ENCODE peak calls at places on chromosomes 4 and X, in four cellular contexts. V is foreskin fibroblast, H is GM12865, L is HCT116. Y is an unnamed sample.

GRCh38 chrX:140190441-140191108 is 225.3 kb upstream of the CXorf66 start:
- DNase-seq in V (no peak), H (no peak), L (no peak), Y (no peak)

GRCh38 chr4:109147135-109147534 is 155.3 kb downstream of the COL25A1 start:
- DNase-seq in V (no peak), H (no peak), L (no peak), Y (no peak)

GRCh38 chr4:38529189-38530115 is 134.5 kb upstream of the KLF3 start:
- DNase-seq in V (no peak), H (peak; percentile 82), L (no peak), Y (peak; percentile 8)

GRCh38 chr4:167031534-167032156 is 202.6 kb downstream of the SPOCK3 start:
- DNase-seq in V (peak; percentile 15), H (no peak), L (no peak), Y (no peak)

GRCh38 chr4:21652508-21653108 is 296.0 kb downstream of the KCNIP4 start:
- DNase-seq in V (no peak), H (no peak), L (no peak), Y (no peak)

GRCh38 chr4:183721207-183722081 is 62.4 kb downstream of the TRAPPC11 start:
- DNase-seq in V (peak; percentile 23), H (peak; percentile 57), L (no peak), Y (no peak)

GRCh38 chrX:45769919-45770582 is 569.4 kb upstream of the DIPK2B start:
- DNase-seq in V (peak; percentile 68), H (peak; percentile 72), L (no peak), Y (no peak)

GRCh38 chr4:123107444-123108252 is 185.3 kb upstream of the NUDT6 start:
- DNase-seq in V (no peak), H (no peak), L (no peak), Y (no peak)

GRCh38 chr4:112214397-112215264 is 17.0 kb upstream of the AP1AR start:
- DNase-seq in V (no peak), H (no peak), L (peak; percentile 28), Y (no peak)

GRCh38 chrX:67546496-67547423 is 2.9 kb downstream of the AR start:
- DNase-seq in V (no peak), H (no peak), L (no peak), Y (no peak)

GRCh38 chr4:118974758-118975157 is 86.1 kb downstream of the SYNPO2 start:
- DNase-seq in V (peak; percentile 57), H (no peak), L (no peak), Y (no peak)

GRCh38 chr4:93312299-93312698 is 516.3 kb upstream of the ATOH1 start:
- DNase-seq in V (no peak), H (no peak), L (no peak), Y (no peak)

GRCh38 chr4:93317571-93317970 is 511.0 kb upstream of the ATOH1 start:
- DNase-seq in V (peak; percentile 7), H (no peak), L (no peak), Y (no peak)

GRCh38 chr4:93317046-93317445 is 511.5 kb upstream of the ATOH1 start:
- DNase-seq in V (no peak), H (no peak), L (no peak), Y (no peak)

GRCh38 chr4:93319011-93319410 is 509.5 kb upstream of the ATOH1 start:
- DNase-seq in V (peak; percentile 7), H (no peak), L (no peak), Y (no peak)

GRCh38 chr4:93313207-93313606 is 515.3 kb upstream of the ATOH1 start:
- DNase-seq in V (peak; percentile 13), H (no peak), L (no peak), Y (no peak)
- TF ChIP-seq CTCF in V (no peak), H (no peak), L (no peak), Y (no peak)

DNA sequence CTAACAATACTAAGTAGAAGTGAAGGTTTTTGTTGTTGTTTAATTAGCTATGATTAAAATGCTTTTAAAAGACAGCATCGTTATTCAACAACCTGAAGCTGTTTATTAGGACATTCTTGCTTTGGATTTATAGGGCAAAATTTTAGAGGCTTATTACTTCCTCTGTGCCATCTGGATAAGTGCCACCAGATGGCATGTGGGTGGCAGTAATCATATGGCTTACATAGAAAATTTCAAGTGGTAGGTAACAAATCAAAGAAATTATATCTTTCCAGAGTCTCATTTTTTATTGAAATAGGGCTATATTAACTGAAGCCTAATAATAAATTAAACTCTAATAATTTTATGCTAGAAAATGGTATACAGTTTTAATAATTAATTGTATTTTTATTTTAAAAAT is 83.3 kb upstream of the HTR2C start:
- DNase-seq in V (no peak), H (no peak), L (no peak), Y (no peak)
- TF ChIP-seq CTCF in V (no peak), H (no peak), L (no peak), Y (no peak)

GRCh38 chr4:82890602-82890912 is 396 bp downstream of the SEC31A start:
- DNase-seq in V (no peak), H (no peak), L (no peak), Y (no peak)

GRCh38 chr4:82891728-82892466 is 944 bp upstream of the SEC31A start:
- DNase-seq in V (no peak), H (peak; percentile 23), L (no peak), Y (no peak)

GRCh38 chr4:82892467-82892802 is 1.5 kb upstream of the SEC31A start:
- DNase-seq in V (no peak), H (no peak), L (no peak), Y (no peak)

GRCh38 chr4:82889287-82889686 is 1.7 kb downstream of the SEC31A start:
- DNase-seq in V (no peak), H (no peak), L (no peak), Y (no peak)

DNA sequence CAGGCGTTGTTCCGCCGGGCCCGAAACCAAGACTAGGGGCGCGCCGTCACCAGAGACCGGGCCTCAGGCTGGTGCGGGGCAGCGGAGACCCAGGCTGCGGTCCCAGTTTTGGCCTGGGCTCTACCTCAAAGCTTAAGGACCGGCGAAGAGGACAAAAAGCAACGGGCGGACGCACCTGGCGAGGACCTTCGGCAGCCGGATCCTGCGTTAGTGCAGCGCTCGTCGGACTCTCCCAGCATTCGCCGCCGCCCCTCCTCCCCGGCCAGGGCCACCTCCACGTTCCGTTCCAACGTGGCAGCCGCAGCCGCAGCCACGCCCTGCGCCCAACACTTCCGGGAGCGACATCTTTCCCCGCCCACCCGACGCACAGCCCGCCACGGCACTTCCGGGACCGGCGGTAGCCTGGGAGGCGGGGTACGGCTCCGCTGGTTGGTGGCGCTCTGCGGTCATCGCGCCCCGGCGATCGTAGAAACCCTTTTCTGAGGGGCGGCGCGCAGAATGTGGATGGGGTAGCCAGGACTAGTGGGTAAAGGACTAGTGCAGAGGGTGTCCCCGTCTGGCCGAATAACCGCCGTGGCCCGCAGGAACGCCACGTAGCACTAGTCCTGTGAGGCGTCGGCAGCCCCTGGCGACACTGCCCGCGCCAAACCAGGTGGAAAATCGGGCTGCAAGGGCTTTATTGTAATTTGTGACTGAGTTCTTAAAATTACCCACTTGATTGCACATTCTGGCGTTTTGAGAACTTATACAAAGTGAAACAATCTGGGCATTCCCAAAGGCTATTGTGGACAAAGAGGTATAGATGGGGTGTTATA is at the start of gene SEC31A:
- DNase-seq in V (peak; percentile 96), H (peak; percentile 98), L (peak; percentile 77), Y (peak; percentile 97)
- TF ChIP-seq CTCF in V (no peak), H (no peak), L (no peak), Y (no peak)

GRCh38 chr4:152150214-152150613 is 385.7 kb downstream of the FBXW7 start:
- DNase-seq in V (no peak), H (no peak), L (no peak), Y (peak; percentile 67)
- TF ChIP-seq CTCF in V (no peak), H (no peak), L (no peak), Y (no peak)

GRCh38 chr4:80361329-80361900 is 25.9 kb downstream of the CFAP299 start:
- DNase-seq in V (no peak), H (peak; percentile 17), L (peak; percentile 8), Y (no peak)
- TF ChIP-seq CTCF in V (peak; percentile 21), H (peak; percentile 15), L (peak; percentile 44), Y (peak; percentile 59)

GRCh38 chr4:174107749-174108354 is 175.6 kb downstream of the FBXO8 start:
- DNase-seq in V (no peak), H (no peak), L (no peak), Y (no peak)
- TF ChIP-seq CTCF in V (no peak), H (no peak), L (no peak), Y (no peak)

GRCh38 chr4:113293673-113294072 is 244.2 kb downstream of the ANK2 start:
- DNase-seq in V (no peak), H (no peak), L (no peak), Y (no peak)
- TF ChIP-seq CTCF in V (peak; percentile 46), H (no peak), L (no peak), Y (no peak)

DNA sequence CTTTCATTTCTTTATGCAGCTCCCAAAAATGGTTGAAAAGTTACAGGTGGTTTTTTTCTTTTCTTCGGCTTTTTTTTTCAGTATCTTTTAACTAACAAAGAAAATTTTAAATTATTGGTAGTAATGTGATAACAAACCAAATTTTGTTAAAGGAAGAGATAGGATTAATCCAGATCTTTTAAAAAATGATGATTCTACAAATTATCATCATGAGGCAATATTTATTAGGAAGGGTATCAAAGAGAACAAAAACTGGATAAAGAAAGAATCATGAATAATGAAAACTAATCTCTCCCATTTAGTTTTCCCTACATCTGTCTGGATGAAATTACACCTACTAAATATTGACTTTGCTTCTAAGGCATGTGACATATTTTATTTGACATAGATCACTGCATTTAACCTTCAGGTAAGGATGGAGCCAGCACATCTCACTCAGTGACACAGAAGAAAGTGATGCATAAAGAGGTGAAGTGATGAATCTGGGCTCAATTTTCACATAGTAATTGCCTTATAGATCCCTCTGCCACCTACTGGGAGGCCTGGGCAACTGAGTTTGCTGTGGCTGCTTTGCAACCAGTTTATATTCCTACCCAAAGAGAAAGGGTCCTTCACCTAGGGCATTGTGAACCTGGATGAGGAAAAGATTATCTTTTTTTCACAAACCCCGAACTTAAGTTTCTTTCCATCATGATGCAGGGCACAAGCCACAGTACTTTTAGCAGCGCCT is 155.6 kb downstream of the HNRNPD start:
- DNase-seq in V (peak; percentile 3), H (no peak), L (peak; percentile 10), Y (no peak)
- TF ChIP-seq CTCF in V (peak; percentile 27), H (peak; percentile 10), L (no peak), Y (peak; percentile 48)

GRCh38 chrX:55796496-55796895 is 78.9 kb downstream of the RRAGB start:
- DNase-seq in V (no peak), H (no peak), L (no peak), Y (no peak)

GRCh38 chrX:55801811-55802210 is 84.3 kb downstream of the RRAGB start:
- DNase-seq in V (no peak), H (peak; percentile 15), L (no peak), Y (no peak)
- TF ChIP-seq CTCF in V (no peak), H (no peak), L (peak; percentile 11), Y (no peak)

Y was measured in DND-41.